ENCODE peak calls at places on chromosomes 13 and 19, in seven cellular contexts. M, F, K, H, I, D and O are unnamed samples.

GRCh38 chr13:106858910-106859309 is 291.0 kb upstream of the ARGLU1 start:
- DNase-seq in M (no peak), F (no peak), K (no peak), H (no peak), I (no peak), D (no peak), O (no peak)

GRCh38 chr13:104414771-104415170 is 1348.6 kb upstream of the SLC10A2 start:
- DNase-seq in M (no peak), F (no peak), K (no peak), H (no peak), I (no peak), D (no peak), O (no peak)

GRCh38 chr13:38394777-38395504 is 45.3 kb downstream of the UFM1 start:
- DNase-seq in M (no peak), F (no peak), K (no peak), H (no peak), I (no peak), D (no peak), O (peak; percentile 57)

GRCh38 chr19:18496167-18496979 is 25.5 kb downstream of the ELL start:
- DNase-seq in M (no peak), F (no peak), K (peak; percentile 32), H (no peak), I (peak; percentile 72), D (no peak), O (no peak)

GRCh38 chr19:1567116-1567847 is 843 bp downstream of the MEX3D start:
- DNase-seq in M (peak; percentile 72), F (no peak), K (no peak), H (no peak), I (peak; percentile 55), D (no peak), O (no peak)

GRCh38 chr19:7366701-7367420 is 18.1 kb downstream of the ARHGEF18 start:
- DNase-seq in M (no peak), F (no peak), K (peak; percentile 16), H (no peak), I (peak; percentile 48), D (peak; percentile 62), O (peak; percentile 73)

GRCh38 chr19:13741893-13742292 is 22.4 kb upstream of the MRI1 start:
- DNase-seq in M (no peak), F (no peak), K (no peak), H (no peak), I (no peak), D (no peak), O (no peak)

GRCh38 chr19:44731622-44732021 is 16.9 kb upstream of the BCL3 start:
- DNase-seq in M (no peak), F (no peak), K (no peak), H (no peak), I (no peak), D (no peak), O (no peak)

GRCh38 chr19:33302974-33303790 is 848 bp upstream of the CEBPA start:
- DNase-seq in M (peak; percentile 88), F (peak; percentile 70), K (no peak), H (no peak), I (no peak), D (no peak), O (peak; percentile 75)

GRCh38 chr19:4161415-4162077 is 8.1 kb downstream of the CREB3L3 start:
- DNase-seq in M (no peak), F (no peak), K (no peak), H (no peak), I (no peak), D (no peak), O (no peak)

GRCh38 chr19:13888281-13888680 is 11.3 kb downstream of the NANOS3 start:
- DNase-seq in M (no peak), F (no peak), K (no peak), H (no peak), I (no peak), D (no peak), O (no peak)

GRCh38 chr13:51524312-51524711 is 60.0 kb upstream of the WDFY2 start:
- DNase-seq in M (no peak), F (no peak), K (peak; percentile 95), H (no peak), I (no peak), D (no peak), O (no peak)

GRCh38 chr13:93183302-93183701 is 43.3 kb upstream of the GPC6 start:
- DNase-seq in M (no peak), F (peak; percentile 50), K (no peak), H (no peak), I (no peak), D (no peak), O (no peak)

GRCh38 chr19:54329476-54330165 is 9.3 kb downstream of the LILRA4 start:
- DNase-seq in M (no peak), F (no peak), K (no peak), H (no peak), I (no peak), D (no peak), O (no peak)

GRCh38 chr19:7932930-7933300 is 7.0 kb upstream of the CTXN1 start:
- DNase-seq in M (no peak), F (no peak), K (no peak), H (no peak), I (no peak), D (no peak), O (no peak)

GRCh38 chr19:23305555-23305954 is 55.4 kb upstream of the ZNF724 start:
- DNase-seq in M (peak; percentile 15), F (no peak), K (no peak), H (no peak), I (no peak), D (no peak), O (peak; percentile 4)

GRCh38 chr13:50038266-50038665 is 23.0 kb downstream of the KCNRG start:
- DNase-seq in M (no peak), F (no peak), K (no peak), H (no peak), I (no peak), D (no peak), O (no peak)

GRCh38 chr13:50030315-50030714 is 15.1 kb downstream of the KCNRG start:
- DNase-seq in M (no peak), F (no peak), K (peak; percentile 56), H (no peak), I (no peak), D (no peak), O (no peak)

GRCh38 chr13:50037788-50038187 is 22.5 kb downstream of the KCNRG start:
- DNase-seq in M (no peak), F (no peak), K (no peak), H (no peak), I (no peak), D (no peak), O (no peak)

DNA sequence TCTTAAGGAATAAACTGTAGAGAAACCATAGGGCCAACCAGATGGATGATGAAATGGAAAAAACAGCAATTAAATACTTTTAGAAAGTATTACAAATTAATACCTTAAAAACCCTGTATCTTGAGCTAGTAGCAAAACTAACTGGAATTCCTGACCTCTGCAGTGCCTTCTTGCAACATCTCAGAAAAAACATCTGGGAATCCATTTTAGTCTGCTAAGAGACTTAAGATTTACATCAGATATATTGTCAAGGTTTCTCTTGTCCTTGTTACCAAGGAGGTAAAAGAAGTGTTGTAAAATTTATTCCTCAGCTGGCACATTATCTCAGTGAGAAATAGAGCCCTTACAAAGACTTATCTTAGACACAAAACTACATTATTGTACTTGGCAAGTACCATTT is 18.5 kb downstream of the KCNRG start:
- DNase-seq in M (no peak), F (no peak), K (no peak), H (no peak), I (no peak), D (no peak), O (peak; percentile 6)
- TF ChIP-seq JUND in M (no peak), F (no peak), K (no peak), H (no peak), I (no peak), D (no peak), O (no peak)

GRCh38 chr13:65597839-65598818 is 1632.0 kb downstream of the PCDH9 start:
- DNase-seq in M (no peak), F (no peak), K (no peak), H (no peak), I (no peak), D (no peak), O (no peak)
- TF ChIP-seq JUND in M (peak; percentile 42), F (no peak), K (no peak), H (no peak), I (no peak), D (no peak), O (no peak)

GRCh38 chr13:110463876-110464510 is 97.5 kb downstream of the RAB20 start:
- DNase-seq in M (no peak), F (no peak), K (no peak), H (no peak), I (no peak), D (no peak), O (no peak)

GRCh38 chr13:110465696-110466095 is 95.8 kb downstream of the RAB20 start:
- DNase-seq in M (no peak), F (no peak), K (no peak), H (no peak), I (no peak), D (no peak), O (no peak)

GRCh38 chr13:110467516-110467915 is 94.0 kb downstream of the RAB20 start:
- DNase-seq in M (no peak), F (no peak), K (no peak), H (no peak), I (no peak), D (no peak), O (no peak)

GRCh38 chr13:110464547-110465343 is 96.8 kb downstream of the RAB20 start:
- DNase-seq in M (no peak), F (no peak), K (no peak), H (no peak), I (no peak), D (no peak), O (no peak)

DNA sequence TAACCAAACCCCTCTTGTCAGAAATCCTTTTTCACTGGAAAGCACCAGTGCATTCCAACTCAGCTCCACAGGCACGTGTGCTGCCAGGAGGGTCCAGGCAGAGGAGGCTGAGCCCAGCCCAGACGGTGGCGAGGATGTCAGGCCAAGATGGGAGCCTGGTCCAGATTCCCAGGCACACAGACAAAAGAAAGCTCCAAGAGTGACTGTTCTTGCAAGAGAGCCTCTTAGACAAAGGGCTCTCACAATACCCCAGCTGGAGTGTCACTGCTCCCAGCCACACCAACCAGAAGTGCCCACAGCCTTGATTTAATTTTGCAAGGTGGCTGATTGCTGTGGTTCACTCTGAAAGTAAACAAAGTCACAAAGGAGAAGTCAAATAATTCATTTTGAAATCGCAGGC is 95.3 kb downstream of the RAB20 start:
- DNase-seq in M (no peak), F (no peak), K (no peak), H (no peak), I (no peak), D (no peak), O (no peak)
- TF ChIP-seq JUND in M (no peak), F (no peak), K (no peak), H (no peak), I (no peak), D (no peak), O (no peak)

GRCh38 chr13:43407023-43407581 is 379.7 kb downstream of the ENOX1 start:
- DNase-seq in M (no peak), F (no peak), K (no peak), H (no peak), I (no peak), D (no peak), O (no peak)

GRCh38 chr13:43408274-43408673 is 378.5 kb downstream of the ENOX1 start:
- DNase-seq in M (no peak), F (no peak), K (no peak), H (no peak), I (no peak), D (no peak), O (no peak)

GRCh38 chr13:43411211-43411610 is 375.6 kb downstream of the ENOX1 start:
- DNase-seq in M (no peak), F (no peak), K (no peak), H (no peak), I (no peak), D (no peak), O (no peak)

GRCh38 chr13:43401364-43401763 is 378.0 kb downstream of the DNAJC15 start:
- DNase-seq in M (no peak), F (no peak), K (no peak), H (no peak), I (no peak), D (no peak), O (no peak)

GRCh38 chr13:43405457-43405856 is 381.3 kb downstream of the ENOX1 start:
- DNase-seq in M (no peak), F (no peak), K (no peak), H (no peak), I (no peak), D (no peak), O (no peak)
- TF ChIP-seq JUND in M (peak; percentile 46), F (no peak), K (no peak), H (no peak), I (no peak), D (no peak), O (no peak)